ENCODE peak calls at places on chromosomes 4 and X, in five cellular contexts. Y is effector CD4-positive, alpha-beta T cell; L is activated CD4-positive, alpha-beta T cell treated with anti-CD3 and anti-CD28 coated beads for 1 hour; K is T-helper 9 cell; F is activated T-cell treated with anti-CD3 and anti-CD28 coated beads for 1 hour. P is an unnamed sample.

GRCh38 chr4:80195441-80196139 is 1.7 kb upstream of the PRDM8 start:
- DNase-seq in Y (no peak), L (no peak), K (no peak), F (no peak), P (no peak)

GRCh38 chr4:68451246-68452211 is 4.3 kb downstream of the TMPRSS11E start:
- DNase-seq in Y (no peak), L (no peak), K (no peak), F (no peak), P (no peak)

GRCh38 chr4:189869236-189869635 is 71.4 kb upstream of the FRG1 start:
- DNase-seq in Y (no peak), L (no peak), K (no peak), F (no peak), P (no peak)

GRCh38 chrX:51834076-51834475 is 59.3 kb upstream of the MAGED1 start:
- DNase-seq in Y (no peak), L (no peak), K (no peak), F (no peak), P (peak)

GRCh38 chr4:154082760-154083530 is 294.1 kb upstream of the SFRP2 start:
- DNase-seq in Y (no peak), L (no peak), K (no peak), F (no peak), P (peak)

GRCh38 chrX:122091571-122091970 is 1044.2 kb downstream of the GLUD2 start:
- DNase-seq in Y (no peak), L (no peak), K (no peak), F (no peak), P (no peak)

GRCh38 chrX:19863237-19864223 is 23.9 kb downstream of the SH3KBP1 start:
- DNase-seq in Y (no peak), L (no peak), K (no peak), F (no peak), P (no peak)

GRCh38 chr4:13240066-13240465 is 244.1 kb downstream of the RAB28 start:
- DNase-seq in Y (no peak), L (no peak), K (no peak), F (no peak), P (no peak)

GRCh38 chr4:1359161-1359535 is 12.1 kb downstream of the UVSSA start:
- DNase-seq in Y (no peak), L (no peak), K (no peak), F (no peak), P (no peak)

P was measured in Caco-2.